ENCODE peak calls at places on chromosome 1, in six cellular contexts. S is activated T-cell treated with anti-CD3 and anti-CD28 coated beads, Interleukin-2, amount 50 U/mL, for 72 hours; R is mesenchymal stem cell; Y is astrocyte of the hippocampus; A is uterus; L is NCI-H1436. I is an unnamed sample.

GRCh38 chr1:208148380-208148779 is 95.8 kb downstream of the PLXNA2 start:
- DNase-seq in S (no peak), R (no peak), Y (no peak), A (no peak), L (no peak), I (no peak)

GRCh38 chr1:62800825-62801306 is 16.9 kb downstream of the ATG4C start:
- DNase-seq in S (no peak), R (peak), Y (no peak), A (no peak), L (no peak), I (peak)

GRCh38 chr1:210726621-210727020 is 397.9 kb downstream of the HHAT start:
- DNase-seq in S (peak), R (peak), Y (peak), A (no peak), L (no peak), I (no peak)

GRCh38 chr1:160997323-160998038 is 23.5 kb downstream of the F11R start:
- DNase-seq in S (peak), R (peak), Y (peak), A (peak), L (no peak), I (peak)

GRCh38 chr1:150692720-150693119 is 4.2 kb downstream of the GOLPH3L start:
- DNase-seq in S (no peak), R (no peak), Y (no peak), A (no peak), L (no peak), I (peak)

GRCh38 chr1:63463248-63463647 is 59.8 kb downstream of the ITGB3BP start:
- DNase-seq in S (no peak), R (no peak), Y (no peak), A (no peak), L (no peak), I (peak)

GRCh38 chr1:27527857-27528700 is 38.1 kb upstream of the WASF2 start:
- DNase-seq in S (peak), R (no peak), Y (peak), A (peak), L (peak), I (peak)

GRCh38 chr1:185850366-185850765 is 116.2 kb downstream of the HMCN1 start:
- DNase-seq in S (no peak), R (no peak), Y (peak), A (no peak), L (no peak), I (no peak)

GRCh38 chr1:240189386-240189989 is 97.8 kb downstream of the FMN2 start:
- DNase-seq in S (peak), R (peak), Y (peak), A (no peak), L (peak), I (peak)

GRCh38 chr1:75053207-75053606 is 81.0 kb upstream of the LHX8 start:
- DNase-seq in S (no peak), R (peak), Y (peak), A (no peak), L (no peak), I (no peak)

GRCh38 chr1:235075121-235075954 is 53.3 kb downstream of the TOMM20 start:
- DNase-seq in S (peak), R (peak), Y (peak), A (peak), L (no peak), I (peak)

GRCh38 chr1:118395430-118396001 is 210.5 kb upstream of the SPAG17 start:
- DNase-seq in S (no peak), R (no peak), Y (no peak), A (no peak), L (no peak), I (no peak)

GRCh38 chr1:102099916-102100315 is 103.2 kb upstream of the OLFM3 start:
- DNase-seq in S (no peak), R (no peak), Y (no peak), A (no peak), L (no peak), I (no peak)

GRCh38 chr1:186577201-186577600 is 103.0 kb downstream of the PTGS2 start:
- DNase-seq in S (no peak), R (no peak), Y (no peak), A (no peak), L (no peak), I (no peak)

GRCh38 chr1:161933592-161934277 is 89.9 kb downstream of the OLFML2B start:
- DNase-seq in S (no peak), R (no peak), Y (no peak), A (no peak), L (no peak), I (no peak)